ENCODE peak calls at places on chromosomes 13 and 19, in ten cellular contexts. One of them, this sample, is unnamed.

GRCh38 chr19:48461982-48462655 is 6.7 kb downstream of the KCNJ14 start:
- DNase-seq in T-helper 1 cell: no peak
- DNase-seq in choroid plexus epithelial cell: no peak
- DNase-seq in NCI-H460: no peak
- DNase-seq in neural progenitor cell: peak
- DNase-seq in tibial artery: no peak
- DNase-seq in aorta: no peak
- DNase-seq in midbrain: no peak
- DNase-seq in NCI-H748 treated with DMSO at 0.1 percent for 48 hours: no peak
- DNase-seq in germinal center: no peak
- DNase-seq in this sample: no peak

GRCh38 chr19:42466521-42467436 is 24.0 kb upstream of the CXCL17 start:
- DNase-seq in T-helper 1 cell: no peak
- DNase-seq in choroid plexus epithelial cell: peak
- DNase-seq in NCI-H460: no peak
- DNase-seq in neural progenitor cell: no peak
- DNase-seq in tibial artery: no peak
- DNase-seq in aorta: no peak
- DNase-seq in midbrain: peak
- DNase-seq in NCI-H748 treated with DMSO at 0.1 percent for 48 hours: no peak
- DNase-seq in germinal center: peak
- DNase-seq in this sample: no peak

GRCh38 chr13:46936525-46936924 is 39.7 kb upstream of the HTR2A start:
- DNase-seq in T-helper 1 cell: no peak
- DNase-seq in choroid plexus epithelial cell: no peak
- DNase-seq in NCI-H460: no peak
- DNase-seq in neural progenitor cell: no peak
- DNase-seq in tibial artery: no peak
- DNase-seq in aorta: no peak
- DNase-seq in midbrain: no peak
- DNase-seq in NCI-H748 treated with DMSO at 0.1 percent for 48 hours: no peak
- DNase-seq in germinal center: no peak
- DNase-seq in this sample: no peak

GRCh38 chr13:92807343-92807742 is 419.3 kb upstream of the GPC6 start:
- DNase-seq in T-helper 1 cell: no peak
- DNase-seq in choroid plexus epithelial cell: peak
- DNase-seq in NCI-H460: no peak
- DNase-seq in neural progenitor cell: no peak
- DNase-seq in tibial artery: no peak
- DNase-seq in aorta: no peak
- DNase-seq in midbrain: no peak
- DNase-seq in NCI-H748 treated with DMSO at 0.1 percent for 48 hours: no peak
- DNase-seq in germinal center: no peak
- DNase-seq in this sample: no peak

GRCh38 chr13:92175330-92175729 is 776.9 kb downstream of the GPC5 start:
- DNase-seq in T-helper 1 cell: no peak
- DNase-seq in choroid plexus epithelial cell: peak
- DNase-seq in NCI-H460: peak
- DNase-seq in neural progenitor cell: peak
- DNase-seq in tibial artery: no peak
- DNase-seq in aorta: no peak
- DNase-seq in midbrain: no peak
- DNase-seq in NCI-H748 treated with DMSO at 0.1 percent for 48 hours: peak
- DNase-seq in germinal center: no peak
- DNase-seq in this sample: peak

GRCh38 chr13:80341771-80342271 is 895 bp upstream of the SPRY2 start:
- DNase-seq in T-helper 1 cell: no peak
- DNase-seq in choroid plexus epithelial cell: peak
- DNase-seq in NCI-H460: no peak
- DNase-seq in neural progenitor cell: peak
- DNase-seq in tibial artery: peak
- DNase-seq in aorta: no peak
- DNase-seq in midbrain: peak
- DNase-seq in NCI-H748 treated with DMSO at 0.1 percent for 48 hours: peak
- DNase-seq in germinal center: no peak
- DNase-seq in this sample: peak

GRCh38 chr13:110442946-110443632 is 118.4 kb downstream of the RAB20 start:
- DNase-seq in T-helper 1 cell: no peak
- DNase-seq in choroid plexus epithelial cell: peak
- DNase-seq in NCI-H460: no peak
- DNase-seq in neural progenitor cell: no peak
- DNase-seq in tibial artery: no peak
- DNase-seq in aorta: no peak
- DNase-seq in midbrain: no peak
- DNase-seq in NCI-H748 treated with DMSO at 0.1 percent for 48 hours: no peak
- DNase-seq in germinal center: no peak
- DNase-seq in this sample: no peak

GRCh38 chr19:43316591-43317319 is 36.7 kb upstream of the CD177 start:
- DNase-seq in T-helper 1 cell: no peak
- DNase-seq in choroid plexus epithelial cell: peak
- DNase-seq in NCI-H460: peak
- DNase-seq in neural progenitor cell: peak
- DNase-seq in tibial artery: no peak
- DNase-seq in aorta: no peak
- DNase-seq in midbrain: no peak
- DNase-seq in NCI-H748 treated with DMSO at 0.1 percent for 48 hours: peak
- DNase-seq in germinal center: no peak
- DNase-seq in this sample: peak

GRCh38 chr13:87057807-87058520 is 613.2 kb upstream of the SLITRK5 start:
- DNase-seq in T-helper 1 cell: no peak
- DNase-seq in choroid plexus epithelial cell: peak
- DNase-seq in NCI-H460: no peak
- DNase-seq in neural progenitor cell: no peak
- DNase-seq in tibial artery: no peak
- DNase-seq in aorta: no peak
- DNase-seq in midbrain: no peak
- DNase-seq in NCI-H748 treated with DMSO at 0.1 percent for 48 hours: no peak
- DNase-seq in germinal center: no peak
- DNase-seq in this sample: no peak

GRCh38 chr19:33359581-33359980 is 13.9 kb upstream of the CEBPG start:
- DNase-seq in T-helper 1 cell: no peak
- DNase-seq in choroid plexus epithelial cell: no peak
- DNase-seq in NCI-H460: no peak
- DNase-seq in neural progenitor cell: no peak
- DNase-seq in tibial artery: no peak
- DNase-seq in aorta: no peak
- DNase-seq in midbrain: no peak
- DNase-seq in NCI-H748 treated with DMSO at 0.1 percent for 48 hours: no peak
- DNase-seq in germinal center: no peak
- DNase-seq in this sample: no peak

GRCh38 chr19:29812080-29812880 is 489 bp downstream of the CCNE1 start:
- DNase-seq in T-helper 1 cell: peak
- DNase-seq in choroid plexus epithelial cell: no peak
- DNase-seq in NCI-H460: no peak
- DNase-seq in neural progenitor cell: peak
- DNase-seq in tibial artery: no peak
- DNase-seq in aorta: peak
- DNase-seq in midbrain: no peak
- DNase-seq in NCI-H748 treated with DMSO at 0.1 percent for 48 hours: no peak
- DNase-seq in germinal center: no peak
- DNase-seq in this sample: peak

GRCh38 chr13:22800726-22801401 is 379.9 kb upstream of the SGCG start:
- DNase-seq in T-helper 1 cell: no peak
- DNase-seq in choroid plexus epithelial cell: no peak
- DNase-seq in NCI-H460: no peak
- DNase-seq in neural progenitor cell: no peak
- DNase-seq in tibial artery: peak
- DNase-seq in aorta: no peak
- DNase-seq in midbrain: peak
- DNase-seq in NCI-H748 treated with DMSO at 0.1 percent for 48 hours: no peak
- DNase-seq in germinal center: no peak
- DNase-seq in this sample: no peak

GRCh38 chr13:28429685-28430290 is 65.1 kb downstream of the FLT1 start:
- DNase-seq in T-helper 1 cell: no peak
- DNase-seq in choroid plexus epithelial cell: peak
- DNase-seq in NCI-H460: no peak
- DNase-seq in neural progenitor cell: no peak
- DNase-seq in tibial artery: no peak
- DNase-seq in aorta: no peak
- DNase-seq in midbrain: no peak
- DNase-seq in NCI-H748 treated with DMSO at 0.1 percent for 48 hours: peak
- DNase-seq in germinal center: peak
- DNase-seq in this sample: no peak

GRCh38 chr13:30340367-30341184 is 33.2 kb upstream of the KATNAL1 start:
- DNase-seq in T-helper 1 cell: no peak
- DNase-seq in choroid plexus epithelial cell: peak
- DNase-seq in NCI-H460: no peak
- DNase-seq in neural progenitor cell: no peak
- DNase-seq in tibial artery: peak
- DNase-seq in aorta: peak
- DNase-seq in midbrain: no peak
- DNase-seq in NCI-H748 treated with DMSO at 0.1 percent for 48 hours: no peak
- DNase-seq in germinal center: no peak
- DNase-seq in this sample: no peak

GRCh38 chr13:79711631-79712030 is 230.7 kb downstream of the NDFIP2 start:
- DNase-seq in T-helper 1 cell: no peak
- DNase-seq in choroid plexus epithelial cell: no peak
- DNase-seq in NCI-H460: no peak
- DNase-seq in neural progenitor cell: no peak
- DNase-seq in tibial artery: peak
- DNase-seq in aorta: no peak
- DNase-seq in midbrain: no peak
- DNase-seq in NCI-H748 treated with DMSO at 0.1 percent for 48 hours: no peak
- DNase-seq in germinal center: no peak
- DNase-seq in this sample: no peak

GRCh38 chr19:9727644-9728043 is 40.9 kb downstream of the ZNF846 start:
- DNase-seq in T-helper 1 cell: no peak
- DNase-seq in choroid plexus epithelial cell: no peak
- DNase-seq in NCI-H460: no peak
- DNase-seq in neural progenitor cell: no peak
- DNase-seq in tibial artery: no peak
- DNase-seq in aorta: no peak
- DNase-seq in midbrain: no peak
- DNase-seq in NCI-H748 treated with DMSO at 0.1 percent for 48 hours: no peak
- DNase-seq in germinal center: no peak
- DNase-seq in this sample: no peak

GRCh38 chr19:13119654-13120053 is 1.6 kb downstream of the NACC1 start:
- DNase-seq in T-helper 1 cell: no peak
- DNase-seq in choroid plexus epithelial cell: no peak
- DNase-seq in NCI-H460: no peak
- DNase-seq in neural progenitor cell: no peak
- DNase-seq in tibial artery: no peak
- DNase-seq in aorta: no peak
- DNase-seq in midbrain: no peak
- DNase-seq in NCI-H748 treated with DMSO at 0.1 percent for 48 hours: no peak
- DNase-seq in germinal center: no peak
- DNase-seq in this sample: no peak

GRCh38 chr19:55099557-55100506 is 17.6 kb downstream of the PPP1R12C start:
- DNase-seq in T-helper 1 cell: no peak
- DNase-seq in choroid plexus epithelial cell: no peak
- DNase-seq in NCI-H460: no peak
- DNase-seq in neural progenitor cell: peak
- DNase-seq in tibial artery: no peak
- DNase-seq in aorta: no peak
- DNase-seq in midbrain: no peak
- DNase-seq in NCI-H748 treated with DMSO at 0.1 percent for 48 hours: no peak
- DNase-seq in germinal center: no peak
- DNase-seq in this sample: peak

GRCh38 chr13:106382569-106382968 is 152.9 kb downstream of the EFNB2 start:
- DNase-seq in T-helper 1 cell: no peak
- DNase-seq in choroid plexus epithelial cell: no peak
- DNase-seq in NCI-H460: no peak
- DNase-seq in neural progenitor cell: no peak
- DNase-seq in tibial artery: no peak
- DNase-seq in aorta: no peak
- DNase-seq in midbrain: no peak
- DNase-seq in NCI-H748 treated with DMSO at 0.1 percent for 48 hours: no peak
- DNase-seq in germinal center: no peak
- DNase-seq in this sample: no peak

GRCh38 chr13:57824121-57824520 is 192.6 kb downstream of the PCDH17 start:
- DNase-seq in T-helper 1 cell: no peak
- DNase-seq in choroid plexus epithelial cell: no peak
- DNase-seq in NCI-H460: no peak
- DNase-seq in neural progenitor cell: no peak
- DNase-seq in tibial artery: no peak
- DNase-seq in aorta: no peak
- DNase-seq in midbrain: no peak
- DNase-seq in NCI-H748 treated with DMSO at 0.1 percent for 48 hours: no peak
- DNase-seq in germinal center: no peak
- DNase-seq in this sample: no peak

GRCh38 chr13:20174656-20175405 is 14.0 kb upstream of the GJA3 start:
- DNase-seq in T-helper 1 cell: no peak
- DNase-seq in choroid plexus epithelial cell: peak
- DNase-seq in NCI-H460: peak
- DNase-seq in neural progenitor cell: no peak
- DNase-seq in tibial artery: peak
- DNase-seq in aorta: peak
- DNase-seq in midbrain: no peak
- DNase-seq in NCI-H748 treated with DMSO at 0.1 percent for 48 hours: peak
- DNase-seq in germinal center: no peak
- DNase-seq in this sample: no peak

This sample was measured in nephron progenitor cell.